ENCODE peak calls at places on chromosome 1, in five cellular contexts. G, A, D, Y and U are unnamed samples.

GRCh38 chr1:4089421-4090175 is 189.5 kb upstream of the C1orf174 start:
- DNase-seq in G (no peak), Y (no peak), D (no peak), A (no peak), U (no peak)

GRCh38 chr1:9652379-9653194 is 1.1 kb downstream of the PIK3CD start:
- DNase-seq in G (peak), Y (no peak), D (no peak), A (no peak), U (peak)

GRCh38 chr1:196317535-196318522 is 290.4 kb downstream of the KCNT2 start:
- DNase-seq in G (no peak), A (peak), D (peak), Y (peak), U (peak)

GRCh38 chr1:151831605-151832004 is at the start of gene RORC:
- DNase-seq in D (no peak), Y (no peak), G (no peak), A (no peak), U (no peak)

GRCh38 chr1:12433323-12434053 is 184.5 kb downstream of the DHRS3 start:
- DNase-seq in Y (no peak), G (no peak), D (peak), A (peak), U (no peak)

GRCh38 chr1:109767596-109768334 is 4.0 kb upstream of the EPS8L3 start:
- DNase-seq in G (no peak), A (no peak), Y (no peak), D (no peak), U (no peak)

GRCh38 chr1:117346206-117346928 is 20.9 kb upstream of the MAN1A2 start:
- DNase-seq in Y (no peak), G (no peak), A (peak), D (no peak), U (peak)

GRCh38 chr1:162663086-162663485 is 30.8 kb downstream of the DDR2 start:
- DNase-seq in D (no peak), A (peak), G (no peak), Y (peak), U (peak)

GRCh38 chr1:39816431-39817090 is 27.9 kb upstream of the BMP8B start:
- DNase-seq in A (peak), Y (peak), D (peak), G (peak), U (peak)

GRCh38 chr1:172269644-172270043 is 150.8 kb upstream of the C1orf105 start:
- DNase-seq in Y (no peak), G (no peak), A (peak), D (no peak), U (peak)

GRCh38 chr1:213474054-213474453 is 423.0 kb downstream of the RPS6KC1 start:
- DNase-seq in Y (no peak), D (no peak), A (no peak), G (no peak), U (no peak)

GRCh38 chr1:151905070-151905442 is 4.3 kb downstream of the THEM4 start:
- DNase-seq in G (peak), A (no peak), Y (no peak), D (no peak), U (no peak)

GRCh38 chr1:43054961-43055360 is 96.3 kb upstream of the SLC2A1 start:
- DNase-seq in D (no peak), G (no peak), A (no peak), Y (no peak), U (peak)

GRCh38 chr1:241518447-241519307 is 878 bp downstream of the FH start:
- DNase-seq in A (peak), D (no peak), G (peak), Y (peak), U (peak)

GRCh38 chr1:113980120-113980519 is 846 bp downstream of the OLFML3 start:
- DNase-seq in A (no peak), D (no peak), G (no peak), Y (no peak), U (no peak)

GRCh38 chr1:147316968-147317367 is 74.5 kb downstream of the CHD1L start:
- DNase-seq in A (no peak), G (no peak), D (no peak), Y (no peak), U (no peak)

GRCh38 chr1:109239580-109240068 is 9.7 kb upstream of the CELSR2 start:
- DNase-seq in Y (peak), D (peak), A (peak), G (peak), U (peak)

GRCh38 chr1:21261551-21262281 is 28.5 kb downstream of the ECE1 start:
- DNase-seq in Y (peak), D (no peak), A (peak), G (no peak), U (peak)

GRCh38 chr1:167043752-167044488 is 46.3 kb downstream of the GPA33 start:
- DNase-seq in A (peak), D (no peak), Y (peak), G (peak), U (peak)

GRCh38 chr1:181522864-181523263 is 39.5 kb downstream of the CACNA1E start:
- DNase-seq in A (no peak), D (no peak), G (no peak), Y (no peak), U (no peak)

GRCh38 chr1:155177192-155177917 is 3.7 kb downstream of the TRIM46 start:
- DNase-seq in Y (no peak), D (no peak), A (no peak), G (no peak), U (no peak)